ENCODE peak calls at places on chromosomes 12 and 14, in seven cellular contexts. One of them, this sample, is unnamed.

GRCh38 chr12:120231316-120232011 is 30.6 kb upstream of the RPLP0 start:
- DNase-seq in NCI-H1436: no peak
- DNase-seq in PC-3: peak; percentile 100
- DNase-seq in T-helper 2 cell: peak; percentile 46
- DNase-seq in neural crest cell: no peak
- DNase-seq in NCI-H2171 treated with DMSO at 0.1 percent for 48 hours: peak; percentile 52
- DNase-seq in endothelial cell: peak; percentile 59
- DNase-seq in this sample: no peak

GRCh38 chr14:80638620-80639215 is 302.8 kb downstream of the CEP128 start:
- DNase-seq in PC-3: peak; percentile 96
- DNase-seq in T-helper 2 cell: no peak
- DNase-seq in NCI-H1436: no peak
- DNase-seq in endothelial cell: no peak
- DNase-seq in neural crest cell: no peak
- DNase-seq in NCI-H2171 treated with DMSO at 0.1 percent for 48 hours: no peak
- DNase-seq in this sample: no peak

GRCh38 chr12:88163371-88163770 is 21.3 kb downstream of the TMTC3 start:
- DNase-seq in T-helper 2 cell: no peak
- DNase-seq in PC-3: no peak
- DNase-seq in endothelial cell: no peak
- DNase-seq in NCI-H1436: no peak
- DNase-seq in neural crest cell: no peak
- DNase-seq in NCI-H2171 treated with DMSO at 0.1 percent for 48 hours: no peak
- DNase-seq in this sample: no peak

GRCh38 chr12:53042607-53043454 is 7.0 kb upstream of the TNS2 start:
- DNase-seq in neural crest cell: no peak
- DNase-seq in PC-3: no peak
- DNase-seq in NCI-H2171 treated with DMSO at 0.1 percent for 48 hours: no peak
- DNase-seq in T-helper 2 cell: no peak
- DNase-seq in NCI-H1436: no peak
- DNase-seq in endothelial cell: no peak
- DNase-seq in this sample: no peak

GRCh38 chr14:96863327-96863985 is 66.3 kb downstream of the VRK1 start:
- DNase-seq in PC-3: no peak
- DNase-seq in NCI-H1436: no peak
- DNase-seq in NCI-H2171 treated with DMSO at 0.1 percent for 48 hours: no peak
- DNase-seq in T-helper 2 cell: no peak
- DNase-seq in neural crest cell: no peak
- DNase-seq in endothelial cell: no peak
- DNase-seq in this sample: no peak

GRCh38 chr12:112841891-112842290 is 50.3 kb downstream of the RPH3A start:
- DNase-seq in NCI-H1436: no peak
- DNase-seq in T-helper 2 cell: no peak
- DNase-seq in neural crest cell: no peak
- DNase-seq in endothelial cell: no peak
- DNase-seq in NCI-H2171 treated with DMSO at 0.1 percent for 48 hours: no peak
- DNase-seq in PC-3: peak; percentile 35
- DNase-seq in this sample: no peak

GRCh38 chr12:13002301-13003097 is 2.4 kb upstream of the HEBP1 start:
- DNase-seq in NCI-H2171 treated with DMSO at 0.1 percent for 48 hours: no peak
- DNase-seq in neural crest cell: no peak
- DNase-seq in endothelial cell: no peak
- DNase-seq in NCI-H1436: no peak
- DNase-seq in PC-3: no peak
- DNase-seq in T-helper 2 cell: no peak
- DNase-seq in this sample: no peak

GRCh38 chr12:69821441-69822204 is 3.4 kb upstream of the MYRFL start:
- DNase-seq in endothelial cell: no peak
- DNase-seq in T-helper 2 cell: no peak
- DNase-seq in NCI-H1436: no peak
- DNase-seq in PC-3: peak; percentile 54
- DNase-seq in NCI-H2171 treated with DMSO at 0.1 percent for 48 hours: no peak
- DNase-seq in neural crest cell: no peak
- DNase-seq in this sample: no peak

GRCh38 chr12:123264642-123265041 is 7.0 kb downstream of the CDK2AP1 start:
- DNase-seq in PC-3: no peak
- DNase-seq in NCI-H2171 treated with DMSO at 0.1 percent for 48 hours: no peak
- DNase-seq in NCI-H1436: no peak
- DNase-seq in endothelial cell: peak; percentile 28
- DNase-seq in neural crest cell: peak; percentile 26
- DNase-seq in T-helper 2 cell: no peak
- DNase-seq in this sample: no peak

GRCh38 chr12:96015672-96016071 is 19.5 kb upstream of the HAL start:
- DNase-seq in endothelial cell: peak; percentile 45
- DNase-seq in NCI-H1436: no peak
- DNase-seq in PC-3: peak; percentile 50
- DNase-seq in T-helper 2 cell: no peak
- DNase-seq in NCI-H2171 treated with DMSO at 0.1 percent for 48 hours: peak; percentile 7
- DNase-seq in neural crest cell: no peak
- DNase-seq in this sample: no peak

GRCh38 chr12:65355461-65355860 is 77.0 kb downstream of the MSRB3 start:
- DNase-seq in NCI-H2171 treated with DMSO at 0.1 percent for 48 hours: no peak
- DNase-seq in PC-3: peak; percentile 14
- DNase-seq in endothelial cell: no peak
- DNase-seq in neural crest cell: no peak
- DNase-seq in NCI-H1436: no peak
- DNase-seq in T-helper 2 cell: no peak
- DNase-seq in this sample: no peak

GRCh38 chr12:2453807-2454177 is 341.0 kb upstream of the FKBP4 start:
- DNase-seq in NCI-H2171 treated with DMSO at 0.1 percent for 48 hours: no peak
- DNase-seq in T-helper 2 cell: no peak
- DNase-seq in NCI-H1436: no peak
- DNase-seq in endothelial cell: no peak
- DNase-seq in neural crest cell: no peak
- DNase-seq in PC-3: no peak
- DNase-seq in this sample: no peak